ENCODE peak calls at places on chromosomes 16 and 17, in four cellular contexts. C, L, H and O are unnamed samples.

GRCh38 chr16:86964846-86965245 is 352.3 kb downstream of the C16orf95 start:
- DNase-seq in C (no peak), L (no peak), H (no peak), O (no peak)

GRCh38 chr17:1906622-1907021 is 76.8 kb downstream of the RPA1 start:
- DNase-seq in C (peak), L (no peak), H (no peak), O (no peak)

GRCh38 chr16:86761117-86761971 is 183.0 kb downstream of the FOXL1 start:
- DNase-seq in C (peak), L (no peak), H (peak), O (peak)

GRCh38 chr17:45093444-45094110 is 32.5 kb downstream of the NMT1 start:
- DNase-seq in C (peak), L (no peak), H (no peak), O (peak)

GRCh38 chr17:57284984-57285646 is 28.8 kb downstream of the MSI2 start:
- DNase-seq in C (no peak), L (no peak), H (no peak), O (no peak)

GRCh38 chr17:1076982-1077302 is 80.0 kb downstream of the TIMM22 start:
- DNase-seq in C (no peak), L (no peak), H (no peak), O (no peak)

GRCh38 chr16:14344292-14344691 is 273.2 kb downstream of the MRTFB start:
- DNase-seq in C (no peak), L (peak), H (no peak), O (no peak)

GRCh38 chr16:56357765-56358322 is 67.5 kb downstream of the AMFR start:
- DNase-seq in C (no peak), L (no peak), H (peak), O (no peak)

GRCh38 chr16:4790261-4790660 is 2.1 kb upstream of the SEPTIN12 start:
- DNase-seq in C (no peak), L (no peak), H (no peak), O (no peak)

GRCh38 chr17:45370949-45371413 is 54.2 kb upstream of the MAP3K14 start:
- DNase-seq in C (peak), L (no peak), H (no peak), O (no peak)

GRCh38 chr16:89605186-89605970 is 8.1 kb upstream of the DPEP1 start:
- DNase-seq in C (no peak), L (no peak), H (no peak), O (no peak)

GRCh38 chr16:2190659-2191445 is 5.6 kb downstream of the CASKIN1 start:
- DNase-seq in C (no peak), L (peak), H (no peak), O (no peak)

GRCh38 chr16:71746442-71747046 is 22.0 kb upstream of the PHLPP2 start:
- DNase-seq in C (peak), L (no peak), H (no peak), O (peak)

GRCh38 chr17:74739227-74739831 is 2.3 kb downstream of the RAB37 start:
- DNase-seq in C (no peak), L (no peak), H (no peak), O (no peak)

GRCh38 chr17:45149669-45150603 is 1.7 kb downstream of the HEXIM1 start:
- DNase-seq in C (peak), L (peak), H (peak), O (peak)

GRCh38 chr17:74429604-74430384 is 2.1 kb upstream of the GPRC5C start:
- DNase-seq in C (no peak), L (no peak), H (no peak), O (no peak)

GRCh38 chr16:84897911-84898377 is 78.2 kb downstream of the CRISPLD2 start:
- DNase-seq in C (no peak), L (no peak), H (no peak), O (no peak)

GRCh38 chr17:54891176-54891821 is 9.4 kb upstream of the TOM1L1 start:
- DNase-seq in C (peak), L (no peak), H (no peak), O (peak)

GRCh38 chr16:70737377-70738082 is 51.7 kb upstream of the MTSS2 start:
- DNase-seq in C (peak), L (no peak), H (peak), O (peak)

GRCh38 chr17:33459078-33459940 is 166.2 kb upstream of the ASIC2 start:
- DNase-seq in C (no peak), L (no peak), H (no peak), O (no peak)

GRCh38 chr16:89623511-89624232 is 10.2 kb downstream of the DPEP1 start:
- DNase-seq in C (no peak), L (no peak), H (no peak), O (peak)

GRCh38 chr17:71202449-71202848 is 918.4 kb upstream of the SOX9 start:
- DNase-seq in C (no peak), L (no peak), H (no peak), O (no peak)

GRCh38 chr17:38663125-38663751 is 11.5 kb downstream of the EPOP start:
- DNase-seq in C (peak), L (peak), H (no peak), O (peak)

GRCh38 chr17:273994-274832 is 78.4 kb downstream of the RPH3AL start:
- DNase-seq in C (no peak), L (no peak), H (peak), O (no peak)

DNA sequence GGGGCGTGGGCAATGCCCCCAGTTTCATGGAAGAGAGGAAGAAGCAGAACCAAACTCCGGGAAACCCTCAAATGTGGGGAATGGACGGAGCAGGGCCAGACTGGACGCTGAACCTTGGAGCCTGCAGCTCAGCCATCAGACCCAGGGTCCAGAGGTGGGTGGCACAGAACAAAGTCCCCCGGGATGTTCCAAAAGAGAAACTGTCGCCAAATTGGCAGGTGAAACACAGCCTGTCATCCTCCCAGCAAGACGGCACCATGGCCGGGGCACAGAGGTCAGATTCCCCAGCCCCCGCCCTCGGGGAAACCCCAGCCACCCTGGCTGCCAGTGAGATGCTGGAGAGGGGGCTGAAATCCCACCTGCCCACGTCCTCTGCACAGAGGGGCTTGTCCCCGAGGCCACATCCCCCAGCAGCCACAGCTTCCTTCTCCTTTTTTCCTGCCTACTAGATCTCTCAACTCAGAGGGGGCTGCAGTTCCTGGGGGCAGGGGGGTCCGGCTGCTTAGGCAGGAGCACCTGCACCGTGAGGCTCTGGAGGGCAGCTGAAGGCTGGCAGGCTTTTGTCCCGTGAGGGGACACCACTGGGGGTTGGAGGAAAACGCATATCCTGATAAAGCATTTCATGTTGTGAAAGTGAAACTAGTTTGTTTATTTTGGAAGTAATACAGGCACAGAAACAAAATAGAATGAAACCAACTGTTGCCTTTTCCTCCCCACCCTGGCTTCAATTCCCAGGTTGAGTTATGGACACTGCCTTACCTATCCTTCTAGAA is 1.2 kb upstream of the SECTM1 start:
- DNase-seq in C (peak), L (no peak), H (no peak), O (no peak)
- H3K4me3 ChIP-seq in C (peak), L (peak), H (peak), O (peak)

GRCh38 chr16:68626557-68626956 is 18.6 kb upstream of the CDH3 start:
- DNase-seq in C (no peak), L (no peak), H (no peak), O (no peak)

DNA sequence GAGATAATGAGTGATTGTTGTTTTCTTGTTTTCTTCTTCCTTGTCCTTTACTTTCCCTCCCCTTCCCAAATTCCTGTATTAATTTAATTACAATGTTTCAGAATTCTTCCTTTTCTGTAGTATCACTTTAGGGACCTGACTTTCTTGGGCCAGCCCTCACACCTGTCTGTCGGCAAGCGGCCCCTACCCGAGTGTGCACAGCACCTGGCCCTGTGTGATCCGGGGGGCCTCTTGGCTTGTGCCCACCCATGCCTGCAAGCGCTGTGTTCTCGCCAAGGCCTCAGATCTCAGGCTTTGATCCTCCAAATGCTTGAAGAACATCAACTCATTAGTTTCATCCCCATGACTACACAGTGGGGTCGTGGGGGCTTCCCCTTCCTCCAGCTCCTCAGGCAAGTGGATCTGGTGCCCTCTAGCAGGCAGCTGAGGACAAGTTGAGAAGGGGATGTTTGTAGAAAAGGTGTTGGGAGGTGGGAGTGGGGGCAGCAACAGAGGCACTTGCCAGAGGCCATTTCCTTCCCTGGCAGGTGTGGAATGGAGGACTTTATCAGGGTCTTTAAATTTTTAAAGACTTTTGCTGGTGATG is 15.7 kb upstream of the CDH3 start:
- DNase-seq in C (no peak), L (no peak), H (no peak), O (no peak)
- TF ChIP-seq CTCF in C (no peak), L (no peak), H (no peak), O (no peak)

GRCh38 chr16:48059936-48060335 is 95.9 kb downstream of the ABCC12 start:
- DNase-seq in C (no peak), L (no peak), H (no peak), O (no peak)
- H3K4me3 ChIP-seq in C (no peak), L (no peak), H (no peak), O (no peak)

DNA sequence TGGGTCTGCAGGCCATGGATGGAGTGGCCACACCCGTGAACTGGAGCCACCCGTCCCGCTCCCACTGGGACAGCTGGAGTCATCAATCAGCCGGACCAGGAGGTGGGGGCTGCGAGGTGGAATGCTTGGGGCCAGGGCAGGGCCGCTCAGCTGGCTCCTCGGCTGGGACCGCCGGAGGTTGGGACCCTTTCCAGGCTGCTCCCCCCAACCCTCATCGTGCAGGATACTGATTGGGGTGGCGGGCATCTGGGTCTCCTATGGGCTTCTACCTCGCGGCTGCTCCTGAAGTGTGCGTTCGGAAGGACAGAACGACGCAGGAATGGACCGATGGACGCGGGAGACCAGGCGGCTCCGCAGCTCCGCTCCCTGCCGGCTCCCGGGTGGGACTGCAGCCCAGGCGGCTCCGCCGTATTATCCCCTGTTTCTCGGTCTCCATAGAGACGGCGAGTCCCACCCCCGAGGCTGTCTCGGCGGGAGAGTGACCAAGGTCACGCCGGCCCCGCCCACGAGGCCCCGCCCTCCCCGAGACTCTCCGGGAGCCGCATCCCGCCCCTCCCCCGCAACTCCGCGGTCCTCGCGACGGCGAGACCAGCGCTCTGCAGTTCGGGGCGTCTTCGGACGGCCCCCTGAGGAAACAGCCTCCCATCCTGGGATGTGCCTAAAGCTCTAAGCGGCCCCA is at the start of gene TPPP3:
- DNase-seq in C (peak), L (peak), H (peak), O (peak)
- TF ChIP-seq CTCF in C (peak), L (peak), H (peak), O (peak)

GRCh38 chr17:66493283-66494019 is 191.0 kb downstream of the PRKCA start:
- DNase-seq in C (peak), L (no peak), H (no peak), O (peak)
- H3K4me3 ChIP-seq in C (no peak), L (no peak), H (no peak), O (no peak)